ENCODE peak calls at places on chromosomes 4 and X, in five cellular contexts. X is aorta, I is heart left ventricle, R is natural killer cell, U is heart right ventricle. A is an unnamed sample.

GRCh38 chr4:24550773-24551172 is 33.6 kb downstream of the DHX15 start:
- ATAC-seq in X (no peak), I (no peak), R (no peak), U (no peak), A (no peak)

GRCh38 chr4:667545-667925 is 6.5 kb downstream of the ATP5ME start:
- ATAC-seq in X (no peak), I (no peak), R (no peak), U (no peak), A (no peak)

GRCh38 chrX:100263650-100264049 is 146.4 kb downstream of the PCDH19 start:
- ATAC-seq in X (no peak), I (no peak), R (no peak), U (no peak), A (no peak)

GRCh38 chr4:70925899-70926635 is 23.9 kb downstream of the MOB1B start:
- ATAC-seq in X (no peak), I (no peak), R (peak), U (no peak), A (peak)

GRCh38 chr4:10457255-10457801 is at the start of gene ZNF518B:
- ATAC-seq in X (peak), I (peak), R (peak), U (peak), A (peak)

GRCh38 chrX:80667967-80668366 is 141.7 kb downstream of the BRWD3 start:
- ATAC-seq in X (no peak), I (no peak), R (no peak), U (no peak), A (peak)

GRCh38 chr4:40887690-40888089 is 137.9 kb downstream of the NSUN7 start:
- ATAC-seq in X (no peak), I (peak), R (no peak), U (peak), A (peak)

GRCh38 chr4:123619895-123620294 is 223.3 kb downstream of the SPRY1 start:
- ATAC-seq in X (no peak), I (no peak), R (no peak), U (no peak), A (no peak)

GRCh38 chr4:48064349-48064748 is 47.8 kb downstream of the NIPAL1 start:
- ATAC-seq in X (no peak), I (no peak), R (peak), U (no peak), A (peak)

GRCh38 chr4:123438031-123438430 is 41.4 kb downstream of the SPRY1 start:
- ATAC-seq in X (no peak), I (no peak), R (no peak), U (no peak), A (no peak)

GRCh38 chr4:143421609-143422008 is 84.9 kb downstream of the GAB1 start:
- ATAC-seq in X (no peak), I (no peak), R (no peak), U (no peak), A (no peak)

GRCh38 chr4:149870008-149870407 is 54.4 kb upstream of the IQCM start:
- ATAC-seq in X (no peak), I (no peak), R (no peak), U (no peak), A (no peak)